ENCODE peak calls at places on chromosomes 12 and 14, in four cellular contexts. S is HepG2, M is GM12878, H is K562. B is an unnamed sample.

GRCh38 chr12:3533703-3534386 is 42.8 kb downstream of the PRMT8 start:
- DNase-seq in S (no peak), M (no peak), H (no peak), B (no peak)

GRCh38 chr14:103629503-103630121 is 601 bp downstream of the KLC1 start:
- DNase-seq in S (no peak), M (no peak), H (peak; percentile 59), B (peak; percentile 43)

GRCh38 chr12:49946497-49946896 is 4.0 kb upstream of the AQP2 start:
- DNase-seq in S (no peak), M (no peak), H (no peak), B (no peak)

GRCh38 chr12:43758247-43758727 is 303 bp downstream of the PUS7L start:
- DNase-seq in S (peak; percentile 37), M (peak; percentile 17), H (peak; percentile 56), B (no peak)

GRCh38 chr14:23578560-23579310 is at the start of gene JPH4:
- DNase-seq in S (no peak), M (no peak), H (no peak), B (no peak)

GRCh38 chr12:131860472-131861260 is 32.5 kb downstream of the MMP17 start:
- DNase-seq in S (peak; percentile 94), M (no peak), H (peak; percentile 79), B (peak; percentile 99)

GRCh38 chr12:127509066-127509778 is 757.7 kb upstream of the TMEM132C start:
- DNase-seq in S (no peak), M (no peak), H (no peak), B (no peak)

GRCh38 chr12:28535216-28535615 is 345.0 kb downstream of the CCDC91 start:
- DNase-seq in S (no peak), M (no peak), H (no peak), B (no peak)

GRCh38 chr12:5521456-5522325 is 89.8 kb downstream of the NTF3 start:
- DNase-seq in S (no peak), M (no peak), H (no peak), B (no peak)

GRCh38 chr14:99035268-99035667 is 236.7 kb downstream of the BCL11B start:
- DNase-seq in S (no peak), M (no peak), H (no peak), B (no peak)

GRCh38 chr12:128261757-128262156 is 5.2 kb upstream of the TMEM132C start:
- DNase-seq in S (no peak), M (no peak), H (no peak), B (no peak)

GRCh38 chr12:111122458-111122878 is 202.1 kb upstream of the MYL2 start:
- DNase-seq in S (no peak), M (no peak), H (no peak), B (no peak)

GRCh38 chr14:75476274-75476995 is 45.8 kb upstream of the BATF start:
- DNase-seq in S (peak; percentile 78), M (no peak), H (no peak), B (no peak)

GRCh38 chr12:46585854-46586621 is 213.5 kb upstream of the SLC38A2 start:
- DNase-seq in S (peak; percentile 93), M (no peak), H (peak; percentile 13), B (peak; percentile 50)

GRCh38 chr14:33534636-33535035 is 416.2 kb downstream of the EGLN3 start:
- DNase-seq in S (no peak), M (no peak), H (no peak), B (no peak)

GRCh38 chr14:78543433-78543832 is 373.3 kb downstream of the NRXN3 start:
- DNase-seq in S (no peak), M (no peak), H (no peak), B (no peak)

GRCh38 chr12:93191461-93191860 is 186.3 kb upstream of the NUDT4 start:
- DNase-seq in S (no peak), M (no peak), H (no peak), B (no peak)

GRCh38 chr12:12024958-12025682 is 45.6 kb upstream of the BCL2L14 start:
- DNase-seq in S (no peak), M (peak; percentile 93), H (no peak), B (no peak)

GRCh38 chr12:132244724-132245295 is 84.6 kb downstream of the GALNT9 start:
- DNase-seq in S (no peak), M (no peak), H (no peak), B (no peak)

GRCh38 chr12:10395390-10395998 is 5.7 kb upstream of the KLRK1 start:
- DNase-seq in S (peak; percentile 85), M (peak; percentile 60), H (no peak), B (peak; percentile 38)

GRCh38 chr12:2641209-2641608 is 153.6 kb upstream of the FKBP4 start:
- DNase-seq in S (no peak), M (no peak), H (peak; percentile 41), B (peak; percentile 43)

GRCh38 chr12:90280033-90280432 is 571.4 kb upstream of the ATP2B1 start:
- DNase-seq in S (no peak), M (no peak), H (no peak), B (no peak)

GRCh38 chr12:41112903-41113302 is 75.2 kb upstream of the PDZRN4 start:
- DNase-seq in S (no peak), M (no peak), H (no peak), B (no peak)

GRCh38 chr12:41106315-41106714 is 81.8 kb upstream of the PDZRN4 start:
- DNase-seq in S (no peak), M (no peak), H (no peak), B (no peak)

GRCh38 chr12:41103614-41104013 is 84.5 kb upstream of the PDZRN4 start:
- DNase-seq in S (no peak), M (no peak), H (no peak), B (no peak)

DNA sequence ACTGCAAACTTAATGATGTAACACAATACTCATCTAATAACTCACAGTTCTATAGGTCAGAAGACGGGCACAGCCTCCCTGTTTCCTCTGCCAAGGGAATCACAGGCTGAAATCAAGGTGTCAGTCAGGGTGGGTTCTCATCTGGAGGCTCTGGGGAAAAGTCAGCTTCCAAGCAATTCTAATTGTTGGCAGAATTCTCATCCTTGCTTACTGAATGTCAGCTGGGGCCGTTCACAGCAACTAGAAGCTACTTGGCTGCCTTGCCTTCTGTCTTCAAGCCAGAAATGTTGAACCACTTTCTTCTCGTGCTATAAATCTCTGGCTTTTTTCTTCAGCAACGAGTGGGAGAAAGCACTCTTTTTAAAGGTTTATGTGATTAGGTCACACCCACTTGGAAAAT is 80.1 kb upstream of the PDZRN4 start:
- DNase-seq in S (no peak), M (no peak), H (no peak), B (no peak)
- TF ChIP-seq USF2 in S (no peak), M (no peak), H (no peak), B (no peak)

DNA sequence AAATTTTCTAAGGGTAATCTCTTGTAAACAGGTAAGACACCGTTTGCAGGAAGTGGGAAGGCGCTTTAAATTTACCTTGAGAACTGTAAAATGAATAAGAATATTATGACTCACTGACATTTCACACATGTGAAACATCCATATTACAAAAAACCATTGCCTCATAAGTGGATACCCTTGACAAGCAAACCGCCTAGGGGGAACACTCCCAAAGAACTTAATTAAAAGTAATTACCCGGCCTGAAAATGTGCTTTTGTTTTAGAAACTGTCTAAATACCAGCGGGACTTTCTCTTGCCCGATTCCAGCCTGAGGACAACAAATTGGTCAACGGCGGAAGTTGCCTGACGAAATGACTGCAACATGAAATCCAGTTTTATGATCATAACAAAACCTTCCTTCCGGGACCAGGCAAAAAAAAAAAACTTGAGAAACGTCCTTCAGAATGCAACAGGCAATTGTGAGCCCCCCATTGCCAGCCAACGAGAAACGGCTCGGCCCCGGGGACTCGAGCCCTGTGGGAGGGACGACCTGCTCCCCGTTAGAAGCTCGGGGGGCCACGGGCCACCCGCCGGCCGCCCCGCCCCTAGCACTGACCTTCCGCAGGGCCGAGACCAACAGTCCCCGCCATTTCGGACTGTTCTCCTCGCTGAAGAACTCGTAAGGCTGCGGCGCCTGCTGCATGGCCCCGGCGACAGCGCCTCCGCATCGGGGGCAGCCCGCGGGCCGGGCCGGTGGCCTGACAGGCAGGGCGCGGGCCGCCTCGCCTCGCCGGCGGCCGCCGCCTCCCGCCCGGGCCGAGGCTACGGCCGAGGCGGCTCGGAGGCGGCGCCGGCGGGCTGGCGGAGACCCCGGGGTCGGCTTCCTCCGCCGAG is 540 bp downstream of the SOS2 start:
- DNase-seq in S (peak; percentile 29), M (peak; percentile 36), H (peak; percentile 41), B (peak; percentile 33)
- TF ChIP-seq CHD4 in S (no peak), M (no peak), H (no peak), B (no peak)

GRCh38 chr14:102162488-102162887 is 22.8 kb downstream of the WDR20 start:
- DNase-seq in S (no peak), M (no peak), H (no peak), B (no peak)

GRCh38 chr14:102158797-102159196 is 19.1 kb downstream of the WDR20 start:
- DNase-seq in S (no peak), M (no peak), H (no peak), B (no peak)

GRCh38 chr14:102164964-102165363 is 25.3 kb downstream of the WDR20 start:
- DNase-seq in S (no peak), M (no peak), H (no peak), B (no peak)

GRCh38 chr14:102159841-102160240 is 20.1 kb downstream of the WDR20 start:
- DNase-seq in S (no peak), M (no peak), H (no peak), B (no peak)

DNA sequence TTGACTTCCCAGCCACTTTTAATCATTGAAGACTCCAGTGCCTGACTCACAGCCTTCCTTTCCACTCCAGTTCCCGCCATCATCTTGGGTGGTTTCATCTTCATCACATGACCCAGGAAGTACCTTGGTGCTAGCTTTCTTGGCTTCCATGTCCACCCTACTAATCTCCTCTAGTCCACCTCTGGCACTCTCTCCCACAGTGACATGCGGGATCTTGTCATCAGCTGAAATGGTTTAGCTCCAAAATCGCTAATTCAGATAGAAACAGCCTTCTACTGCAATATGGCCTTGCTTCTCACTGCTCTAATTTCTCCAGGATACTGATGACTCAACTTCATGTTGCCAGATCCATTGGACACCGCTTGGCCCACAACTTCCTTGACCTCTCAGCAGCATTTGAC is 24.5 kb downstream of the WDR20 start:
- DNase-seq in S (no peak), M (no peak), H (peak; percentile 14), B (no peak)
- TF ChIP-seq USF2 in S (no peak), M (no peak), H (peak; percentile 36), B (no peak)

GRCh38 chr12:104219361-104219892 is 3.8 kb downstream of the TXNRD1 start:
- DNase-seq in S (peak; percentile 77), M (no peak), H (no peak), B (peak; percentile 87)
- TF ChIP-seq CHD4 in S (no peak), M (no peak), H (no peak), B (no peak)

DNA sequence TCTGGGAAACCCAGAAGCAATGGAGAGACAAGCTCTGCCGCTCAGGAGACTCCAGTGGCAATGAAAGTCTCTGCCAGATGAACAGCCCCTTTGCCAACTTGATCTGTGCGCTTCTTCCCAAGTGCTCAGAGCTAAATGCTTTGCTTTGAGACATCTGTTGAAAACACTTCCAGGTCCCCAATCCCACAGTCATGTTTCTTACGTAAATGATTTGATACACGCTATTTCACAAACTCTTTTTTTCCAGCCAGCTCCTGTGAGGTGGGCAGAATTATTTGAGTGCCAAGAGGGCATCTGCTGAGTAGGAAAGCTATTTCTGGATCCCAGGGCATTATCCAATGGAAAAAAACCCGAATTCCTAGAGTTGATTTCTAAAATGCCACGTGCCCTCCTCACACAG is 147.6 kb downstream of the RIMBP2 start:
- DNase-seq in S (no peak), M (no peak), H (no peak), B (no peak)
- TF ChIP-seq USF2 in S (no peak), M (no peak), H (no peak), B (no peak)

GRCh38 chr12:30965613-30965985 is 39.1 kb downstream of the TSPAN11 start:
- DNase-seq in S (peak; percentile 41), M (no peak), H (peak; percentile 22), B (peak; percentile 41)
- TF ChIP-seq CHD4 in S (no peak), M (no peak), H (no peak), B (no peak)

GRCh38 chr12:51430196-51430895 is 5.7 kb downstream of the SLC4A8 start:
- DNase-seq in S (peak; percentile 49), M (no peak), H (no peak), B (no peak)
- TF ChIP-seq USF2 in S (no peak), M (no peak), H (no peak), B (no peak)

B was measured in A549.